ENCODE peak calls at places on chromosomes 11 and 22, in eight cellular contexts. X, I, C, D, H, S, G and E are unnamed samples.

GRCh38 chr11:104813532-104813931 is 84.7 kb downstream of the CASP12 start:
- DNase-seq in S (no peak), H (no peak), I (no peak), D (no peak), X (no peak), G (peak), C (no peak), E (no peak)

GRCh38 chr22:31262369-31263133 is 29.7 kb downstream of the PIK3IP1 start:
- DNase-seq in C (no peak), S (no peak), I (no peak), D (no peak), X (no peak), G (no peak), H (no peak), E (no peak)

GRCh38 chr11:92455221-92455790 is 230.7 kb downstream of the FAT3 start:
- DNase-seq in C (no peak), S (no peak), X (no peak), I (no peak), H (no peak), D (no peak), G (no peak), E (no peak)

GRCh38 chr11:74735566-74735965 is 4.3 kb upstream of the CHRDL2 start:
- DNase-seq in D (no peak), H (no peak), I (no peak), S (no peak), G (no peak), C (no peak), X (no peak), E (no peak)

GRCh38 chr11:61587541-61587941 is 6.7 kb upstream of the SYT7 start:
- DNase-seq in X (no peak), C (no peak), G (peak), D (no peak), H (peak), S (peak), I (peak), E (peak)

GRCh38 chr11:75786101-75786736 is 17.6 kb downstream of the DGAT2 start:
- DNase-seq in D (no peak), S (peak), H (no peak), G (no peak), C (no peak), I (no peak), X (no peak), E (no peak)

GRCh38 chr11:21883354-21883753 is 309.5 kb upstream of the ANO5 start:
- DNase-seq in I (no peak), H (no peak), C (no peak), D (no peak), S (no peak), X (no peak), G (no peak), E (no peak)

GRCh38 chr11:2131371-2132228 is 7.6 kb downstream of the IGF2 start:
- DNase-seq in G (no peak), H (no peak), I (no peak), X (no peak), D (no peak), C (no peak), S (no peak), E (no peak)

GRCh38 chr11:13169709-13170108 is 107.9 kb upstream of the BMAL1 start:
- DNase-seq in G (no peak), D (no peak), I (no peak), S (no peak), C (peak), X (no peak), H (no peak), E (no peak)

GRCh38 chr22:19943665-19944026 is 2.0 kb upstream of the TXNRD2 start:
- DNase-seq in S (no peak), C (peak), D (no peak), X (no peak), I (no peak), H (no peak), G (no peak), E (no peak)

GRCh38 chr22:28728621-28729313 is 12.9 kb downstream of the CHEK2 start:
- DNase-seq in S (no peak), X (no peak), C (peak), I (no peak), H (no peak), G (no peak), D (no peak), E (no peak)

GRCh38 chr22:25111579-25112517 is 87.8 kb upstream of the CRYBB3 start:
- DNase-seq in S (peak), C (peak), I (no peak), G (no peak), D (no peak), H (peak), X (no peak), E (no peak)

GRCh38 chr11:122167100-122167499 is 51.1 kb upstream of the BLID start:
- DNase-seq in H (no peak), D (no peak), C (peak), I (no peak), S (no peak), G (no peak), X (no peak), E (no peak)

GRCh38 chr11:73384871-73385692 is 8.9 kb downstream of the RELT start:
- DNase-seq in G (no peak), X (peak), H (no peak), S (peak), D (peak), C (peak), I (no peak), E (peak)

GRCh38 chr11:2816941-2817421 is 68.6 kb downstream of the CDKN1C start:
- DNase-seq in X (no peak), H (no peak), D (no peak), C (peak), I (peak), G (no peak), S (no peak), E (no peak)

GRCh38 chr22:44807915-44808690 is 55.7 kb downstream of the ARHGAP8 start:
- DNase-seq in S (no peak), X (no peak), C (no peak), H (peak), G (no peak), D (no peak), I (no peak), E (no peak)

GRCh38 chr22:46584081-46584903 is 35.9 kb upstream of the GRAMD4 start:
- DNase-seq in H (no peak), G (no peak), D (no peak), C (peak), S (peak), I (no peak), X (no peak), E (no peak)

GRCh38 chr22:49858827-49859226 is 5.2 kb downstream of the ZBED4 start:
- DNase-seq in X (no peak), H (no peak), I (no peak), G (no peak), S (no peak), D (no peak), C (no peak), E (no peak)

GRCh38 chr11:114296190-114296978 is at the start of gene NNMT:
- DNase-seq in X (no peak), I (peak), G (no peak), D (no peak), H (no peak), C (peak), S (peak), E (no peak)

GRCh38 chr22:50613291-50613981 is 12.8 kb downstream of the MAPK8IP2 start:
- DNase-seq in C (no peak), I (peak), X (no peak), H (no peak), S (no peak), D (no peak), G (no peak), E (no peak)

GRCh38 chr22:20721409-20722218 is 52.3 kb upstream of the SERPIND1 start:
- DNase-seq in H (no peak), G (no peak), C (no peak), I (no peak), X (no peak), S (no peak), D (no peak), E (no peak)

GRCh38 chr11:105577645-105578044 is 32.2 kb upstream of the GRIA4 start:
- DNase-seq in X (no peak), C (peak), I (no peak), S (no peak), D (no peak), G (no peak), H (no peak), E (no peak)

GRCh38 chr11:9315078-9315688 is 790 bp upstream of the TMEM41B start:
- DNase-seq in D (no peak), S (no peak), I (peak), C (no peak), X (no peak), H (no peak), G (no peak), E (no peak)

GRCh38 chr22:32775957-32776356 is 25.5 kb upstream of the TIMP3 start:
- DNase-seq in I (no peak), H (no peak), C (no peak), D (no peak), G (no peak), X (no peak), S (no peak), E (no peak)

GRCh38 chr11:47595029-47595428 is 818 bp upstream of the C1QTNF4 start:
- DNase-seq in D (no peak), S (no peak), H (no peak), I (no peak), G (no peak), C (no peak), X (no peak), E (no peak)

GRCh38 chr11:125164422-125165110 is at the start of gene PKNOX2:
- DNase-seq in C (peak), X (peak), I (peak), D (no peak), G (peak), H (peak), S (peak), E (peak)

GRCh38 chr11:76371170-76371569 is 9.8 kb downstream of the THAP12 start:
- DNase-seq in H (no peak), S (no peak), C (peak), X (no peak), D (peak), I (no peak), G (no peak), E (no peak)

GRCh38 chr11:73577496-73577917 is 20.4 kb downstream of the FAM168A start:
- DNase-seq in I (no peak), D (no peak), X (peak), G (no peak), S (no peak), C (no peak), H (no peak), E (no peak)

GRCh38 chr11:128345316-128345715 is 242.0 kb downstream of the ETS1 start:
- DNase-seq in S (no peak), D (no peak), I (no peak), H (no peak), X (peak), C (no peak), G (no peak), E (no peak)

GRCh38 chr22:30204742-30205111 is 41.8 kb downstream of the LIF start:
- DNase-seq in X (no peak), S (no peak), I (peak), D (no peak), G (no peak), H (no peak), C (peak), E (no peak)

GRCh38 chr11:117610045-117610444 is 187.0 kb downstream of the DSCAML1 start:
- DNase-seq in H (no peak), C (no peak), I (no peak), X (no peak), S (no peak), D (no peak), G (no peak), E (no peak)

GRCh38 chr11:1197886-1198765 is 24.7 kb upstream of the MUC5B start:
- DNase-seq in I (peak), H (peak), D (no peak), C (no peak), S (no peak), X (no peak), G (no peak), E (peak)

GRCh38 chr22:37457093-37457893 is 28.9 kb downstream of the MFNG start:
- DNase-seq in H (peak), S (peak), D (no peak), I (peak), C (peak), G (peak), X (peak), E (peak)

GRCh38 chr22:43378011-43378704 is 33.7 kb upstream of the MPPED1 start:
- DNase-seq in S (no peak), G (no peak), I (peak), D (no peak), H (no peak), X (no peak), C (peak), E (no peak)

GRCh38 chr11:67213251-67213650 is 53.0 kb upstream of the GRK2 start:
- DNase-seq in D (no peak), X (no peak), I (no peak), C (no peak), G (no peak), S (no peak), H (no peak), E (no peak)

GRCh38 chr22:32542332-32543019 is 67.9 kb downstream of the FBXO7 start:
- DNase-seq in C (no peak), G (no peak), I (no peak), H (no peak), X (no peak), D (no peak), S (no peak), E (no peak)

GRCh38 chr11:84819128-84819527 is 808.0 kb downstream of the DLG2 start:
- DNase-seq in I (no peak), D (no peak), C (peak), H (no peak), G (no peak), S (no peak), X (no peak), E (no peak)

GRCh38 chr11:116314012-116314411 is 458.8 kb downstream of the BUD13 start:
- DNase-seq in C (no peak), D (no peak), S (no peak), X (no peak), G (no peak), I (no peak), H (no peak), E (no peak)